ENCODE peak calls at places on chromosomes 1 and 21, in six cellular contexts. U is CD4-positive, alpha-beta T cell; P is epithelial cell of esophagus; M is RKO; Y is left colon; R is T-helper 1 cell. D is an unnamed sample.

GRCh38 chr1:75136921-75137641 is 2.9 kb downstream of the LHX8 start:
- DNase-seq in U (no peak), P (peak), M (no peak), Y (no peak), R (no peak), D (no peak)

GRCh38 chr1:16006552-16007485 is 2.8 kb downstream of the SRARP start:
- DNase-seq in U (no peak), P (peak), M (no peak), Y (no peak), R (no peak), D (peak)

GRCh38 chr21:42846221-42846620 is 33.1 kb downstream of the WDR4 start:
- DNase-seq in U (no peak), P (no peak), M (no peak), Y (no peak), R (no peak), D (no peak)

GRCh38 chr1:186188004-186188539 is 187.0 kb downstream of the TPR start:
- DNase-seq in U (no peak), P (peak), M (peak), Y (no peak), R (no peak), D (peak)

GRCh38 chr1:20114021-20114648 is 5.2 kb downstream of the PLA2G2D start:
- DNase-seq in U (no peak), P (no peak), M (no peak), Y (no peak), R (no peak), D (no peak)

GRCh38 chr1:207948536-207949250 is 37.8 kb upstream of the CD34 start:
- DNase-seq in U (no peak), P (no peak), M (no peak), Y (no peak), R (no peak), D (no peak)

GRCh38 chr1:16050328-16050727 is 6.7 kb downstream of the CLCNKB start:
- DNase-seq in U (no peak), P (no peak), M (no peak), Y (no peak), R (no peak), D (no peak)

GRCh38 chr1:192118881-192119280 is 39.4 kb upstream of the RGS18 start:
- DNase-seq in U (no peak), P (no peak), M (no peak), Y (no peak), R (no peak), D (no peak)

GRCh38 chr1:76492752-76493420 is 374.4 kb upstream of the ST6GALNAC5 start:
- DNase-seq in U (no peak), P (no peak), M (no peak), Y (no peak), R (no peak), D (no peak)

GRCh38 chr1:156440689-156441437 is 59.7 kb downstream of the MEF2D start:
- DNase-seq in U (no peak), P (no peak), M (no peak), Y (no peak), R (no peak), D (no peak)

GRCh38 chr1:214427871-214428277 is 123.5 kb downstream of the PTPN14 start:
- DNase-seq in U (peak), P (peak), M (peak), Y (no peak), R (peak), D (peak)

GRCh38 chr21:32520885-32521735 is 64.2 kb downstream of the TCP10L start:
- DNase-seq in U (no peak), P (peak), M (peak), Y (peak), R (no peak), D (peak)

GRCh38 chr1:230128569-230129269 is 61.7 kb downstream of the GALNT2 start:
- DNase-seq in U (no peak), P (no peak), M (no peak), Y (no peak), R (no peak), D (no peak)